ENCODE peak calls at places on chromosomes 11 and 22, in seven cellular contexts. Z is H9; Y is NB4; T is vagina; O is AG09319; V is lower leg skin; D is CD8-positive, alpha-beta T cell. Q is an unnamed sample.

GRCh38 chr11:45538939-45539338 is 126.5 kb downstream of the CHST1 start:
- DNase-seq in Z (no peak), Y (no peak), T (no peak), O (no peak), V (no peak), D (no peak), Q (no peak)

GRCh38 chr11:122822241-122822640 is 16.1 kb upstream of the CRTAM start:
- DNase-seq in Z (no peak), Y (no peak), T (no peak), O (no peak), V (no peak), D (no peak), Q (no peak)

GRCh38 chr11:113114452-113115027 is 153.3 kb downstream of the NCAM1 start:
- DNase-seq in Z (peak; percentile 62), Y (peak; percentile 74), T (no peak), O (no peak), V (no peak), D (no peak), Q (peak; percentile 48)

GRCh38 chr22:37267128-37267587 is 15.2 kb upstream of the CYTH4 start:
- DNase-seq in Z (peak; percentile 79), Y (peak; percentile 51), T (no peak), O (no peak), V (no peak), D (peak; percentile 63), Q (peak; percentile 74)

GRCh38 chr22:43506487-43506886 is 94.7 kb downstream of the MPPED1 start:
- DNase-seq in Z (no peak), Y (no peak), T (no peak), O (no peak), V (no peak), D (no peak), Q (no peak)

GRCh38 chr11:102929966-102930365 is 25.6 kb downstream of the MMP13 start:
- DNase-seq in Z (no peak), Y (no peak), T (no peak), O (no peak), V (no peak), D (no peak), Q (no peak)

GRCh38 chr11:78030429-78031325 is 7.6 kb upstream of the KCTD14 start:
- DNase-seq in Z (no peak), Y (no peak), T (no peak), O (no peak), V (no peak), D (no peak), Q (peak; percentile 78)

GRCh38 chr11:19723572-19724342 is 11.1 kb downstream of the NAV2 start:
- DNase-seq in Z (no peak), Y (no peak), T (no peak), O (no peak), V (no peak), D (peak; percentile 17), Q (no peak)

GRCh38 chr11:105000797-105001196 is 22.2 kb downstream of the CASP5 start:
- DNase-seq in Z (peak; percentile 66), Y (peak; percentile 62), T (no peak), O (no peak), V (no peak), D (peak; percentile 46), Q (no peak)

GRCh38 chr11:90916706-90917105 is 693.9 kb upstream of the CHORDC1 start:
- DNase-seq in Z (no peak), Y (no peak), T (no peak), O (no peak), V (no peak), D (no peak), Q (no peak)

GRCh38 chr11:113974741-113975470 is at the start of gene HTR3A:
- DNase-seq in Z (peak; percentile 91), Y (peak; percentile 19), T (no peak), O (no peak), V (no peak), D (no peak), Q (peak; percentile 50)

GRCh38 chr11:124867700-124868099 is 2.5 kb downstream of the ROBO3 start:
- DNase-seq in Z (peak; percentile 59), Y (peak; percentile 35), T (no peak), O (no peak), V (no peak), D (no peak), Q (no peak)

GRCh38 chr11:62125881-62126280 is 2.1 kb downstream of the INCENP start:
- DNase-seq in Z (no peak), Y (peak; percentile 34), T (no peak), O (no peak), V (no peak), D (no peak), Q (no peak)

GRCh38 chr11:11691296-11692141 is 69.7 kb upstream of the GALNT18 start:
- DNase-seq in Z (peak; percentile 63), Y (no peak), T (no peak), O (no peak), V (no peak), D (no peak), Q (no peak)

GRCh38 chr11:27281740-27282139 is 81.3 kb downstream of the CCDC34 start:
- DNase-seq in Z (no peak), Y (no peak), T (no peak), O (no peak), V (no peak), D (no peak), Q (no peak)

GRCh38 chr22:27631641-27632040 is 169.9 kb downstream of the MN1 start:
- DNase-seq in Z (no peak), Y (no peak), T (no peak), O (no peak), V (no peak), D (no peak), Q (no peak)

GRCh38 chr11:15774021-15774862 is 582.1 kb downstream of the SOX6 start:
- DNase-seq in Z (no peak), Y (no peak), T (no peak), O (no peak), V (no peak), D (no peak), Q (no peak)

GRCh38 chr22:26547426-26547825 is 35.2 kb upstream of the TFIP11 start:
- DNase-seq in Z (no peak), Y (peak; percentile 48), T (no peak), O (no peak), V (no peak), D (no peak), Q (no peak)

GRCh38 chr22:25112538-25113253 is 87.0 kb upstream of the CRYBB3 start:
- DNase-seq in Z (no peak), Y (no peak), T (no peak), O (no peak), V (no peak), D (no peak), Q (no peak)

GRCh38 chr11:130699561-130699960 is 216.7 kb downstream of the SNX19 start:
- DNase-seq in Z (no peak), Y (no peak), T (no peak), O (no peak), V (no peak), D (no peak), Q (no peak)

GRCh38 chr22:46777609-46777970 is 15.1 kb downstream of the TBC1D22A start:
- DNase-seq in Z (no peak), Y (no peak), T (no peak), O (no peak), V (no peak), D (peak; percentile 24), Q (peak; percentile 51)

DNA sequence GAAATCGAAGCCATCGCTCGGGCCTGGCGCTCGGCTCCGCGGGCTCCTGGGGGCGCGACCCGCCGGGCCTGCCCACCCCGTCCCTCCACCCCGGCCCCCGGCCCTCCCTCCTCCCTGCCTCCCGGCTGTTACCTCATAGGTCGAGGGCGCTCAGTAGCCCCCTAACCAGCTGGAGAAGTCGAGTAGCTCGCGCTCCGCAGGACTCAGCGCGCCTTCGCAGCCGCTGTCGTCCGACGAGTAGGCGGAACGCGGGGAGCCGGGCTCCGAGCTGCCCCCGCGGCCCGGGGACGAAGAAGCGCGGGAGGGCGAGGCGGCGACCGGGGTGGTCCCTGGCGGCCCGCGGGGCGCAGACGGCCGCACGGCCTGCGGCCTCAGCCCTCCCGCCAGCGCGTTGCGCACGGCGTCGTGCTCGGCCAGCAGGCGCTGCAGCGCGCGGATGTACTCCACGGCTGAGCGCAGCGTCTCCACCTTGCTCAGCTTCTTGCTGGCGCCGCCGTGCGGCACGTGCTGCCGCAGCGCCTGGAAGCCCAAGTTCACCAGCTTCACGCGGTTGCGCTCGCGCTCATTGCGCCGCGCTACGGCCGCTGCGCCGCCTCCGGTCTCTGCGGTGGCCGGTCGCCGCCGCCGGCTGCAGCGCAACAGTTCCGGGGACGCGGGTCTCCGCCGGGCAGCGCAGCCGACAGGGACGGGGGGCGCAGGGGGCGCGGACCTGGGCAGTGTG is 627 bp downstream of the ASCL2 start:
- DNase-seq in Z (peak; percentile 82), Y (peak; percentile 89), T (no peak), O (peak; percentile 5), V (peak; percentile 25), D (peak; percentile 34), Q (no peak)
- TF ChIP-seq CTCF in Z (peak; percentile 33), Y (peak; percentile 38), T (no peak), O (no peak), V (no peak), D (no peak), Q (no peak)

GRCh38 chr22:32947581-32947980 is 110.6 kb downstream of the SYN3 start:
- DNase-seq in Z (no peak), Y (no peak), T (no peak), O (no peak), V (no peak), D (no peak), Q (no peak)

GRCh38 chr22:32949719-32950118 is 108.5 kb downstream of the SYN3 start:
- DNase-seq in Z (no peak), Y (no peak), T (no peak), O (no peak), V (no peak), D (no peak), Q (no peak)

GRCh38 chr22:32951081-32951806 is 106.9 kb downstream of the SYN3 start:
- DNase-seq in Z (peak; percentile 37), Y (peak; percentile 27), T (no peak), O (no peak), V (no peak), D (no peak), Q (no peak)

GRCh38 chr22:32950366-32950765 is 107.8 kb downstream of the SYN3 start:
- DNase-seq in Z (no peak), Y (peak; percentile 31), T (no peak), O (no peak), V (no peak), D (no peak), Q (no peak)

GRCh38 chr22:32951807-32952153 is 106.4 kb downstream of the SYN3 start:
- DNase-seq in Z (no peak), Y (no peak), T (no peak), O (no peak), V (peak; percentile 25), D (no peak), Q (no peak)
- TF ChIP-seq CTCF in Z (no peak), Y (no peak), T (no peak), O (no peak), V (no peak), D (no peak), Q (no peak)

DNA sequence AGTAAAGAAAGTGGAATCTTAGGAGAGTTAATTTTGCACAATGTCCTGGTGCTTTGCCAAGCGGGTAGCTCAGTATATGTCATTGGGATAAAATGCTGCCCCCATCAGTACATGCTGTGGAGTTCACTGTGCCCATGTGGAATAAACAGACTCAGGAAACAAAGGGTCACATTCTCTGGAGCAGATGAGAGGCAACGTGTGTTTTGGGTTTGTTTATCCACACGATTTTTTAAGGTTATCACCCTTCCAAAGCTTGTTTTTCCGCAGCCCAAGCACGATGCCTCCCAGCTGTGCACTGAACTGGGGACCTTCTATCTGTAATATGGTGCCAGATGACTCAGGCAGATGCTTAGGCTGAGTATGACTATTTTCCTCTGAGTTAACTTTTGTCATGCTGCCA is 6.4 kb downstream of the OR4D6 start:
- DNase-seq in Z (no peak), Y (no peak), T (no peak), O (no peak), V (no peak), D (no peak), Q (no peak)
- TF ChIP-seq CTCF in Z (peak; percentile 36), Y (no peak), T (no peak), O (no peak), V (no peak), D (no peak), Q (no peak)

GRCh38 chr22:39068033-39068785 is 8.9 kb upstream of the APOBEC3G start:
- DNase-seq in Z (no peak), Y (no peak), T (no peak), O (no peak), V (no peak), D (no peak), Q (no peak)
- TF ChIP-seq CTCF in Z (peak; percentile 52), Y (no peak), T (no peak), O (no peak), V (no peak), D (no peak), Q (no peak)

Q was measured in mesothelial cell of epicardium.